ENCODE peak calls at places on chromosomes 16 and 17, in seven cellular contexts. F is transverse colon, W is stomach, V is sigmoid colon, S is tibial nerve, B is suprapubic skin, A is GM12878. I is an unnamed sample. For H3K27me3, the result is how much of the 10 kb centered on the place peaks cover.

GRCh38 chr17:54968954-54969400 is 412 bp downstream of the STXBP4 start:
- DNase-seq in F (peak), W (no peak), V (peak), S (no peak), B (no peak), A (no peak), I (no peak)

GRCh38 chr17:68036304-68037147 is 991 bp downstream of the KPNA2 start:
- DNase-seq in F (no peak), W (no peak), V (no peak), S (no peak), B (no peak), A (no peak), I (no peak)

GRCh38 chr16:66695935-66696668 is 441 bp downstream of the CMTM4 start:
- DNase-seq in F (peak), W (peak), V (peak), S (no peak), B (peak), A (no peak), I (peak)

GRCh38 chr17:73323622-73324455 is 12.0 kb upstream of the CDC42EP4 start:
- DNase-seq in F (no peak), W (no peak), V (no peak), S (peak), B (peak), A (no peak), I (no peak)

GRCh38 chr17:42980766-42981397 is 517 bp downstream of the RUNDC1 start:
- DNase-seq in F (peak), W (peak), V (peak), S (no peak), B (no peak), A (peak), I (peak)

GRCh38 chr17:40859536-40859935 is 7.5 kb downstream of the KRT12 start:
- DNase-seq in F (peak), W (no peak), V (no peak), S (no peak), B (no peak), A (no peak), I (no peak)

GRCh38 chr17:8793649-8794048 is 5.5 kb downstream of the MFSD6L start:
- DNase-seq in F (no peak), W (no peak), V (no peak), S (no peak), B (no peak), A (no peak), I (no peak)

GRCh38 chr16:85460983-85461813 is 151.9 kb upstream of the GSE1 start:
- DNase-seq in F (no peak), W (no peak), V (no peak), S (no peak), B (no peak), A (no peak), I (peak)

GRCh38 chr16:74844041-74844826 is 69.6 kb upstream of the FA2H start:
- DNase-seq in F (no peak), W (no peak), V (no peak), S (no peak), B (no peak), A (no peak), I (no peak)

GRCh38 chr17:57481901-57482300 is 225.6 kb downstream of the MSI2 start:
- DNase-seq in F (no peak), W (no peak), V (no peak), S (no peak), B (no peak), A (no peak), I (no peak)

GRCh38 chr17:82787081-82787848 is 35.4 kb downstream of the TBCD start:
- DNase-seq in F (peak), W (no peak), V (peak), S (no peak), B (peak), A (no peak), I (peak)

GRCh38 chr17:9226130-9226793 is 205.0 kb downstream of the NTN1 start:
- DNase-seq in F (no peak), W (no peak), V (peak), S (no peak), B (peak), A (no peak), I (no peak)

GRCh38 chr16:84198401-84198800 is 7.4 kb downstream of the ADAD2 start:
- DNase-seq in F (no peak), W (no peak), V (no peak), S (peak), B (no peak), A (no peak), I (no peak)

GRCh38 chr16:85206472-85207356 is 94.4 kb upstream of the CIBAR2 start:
- DNase-seq in F (peak), W (peak), V (peak), S (no peak), B (no peak), A (no peak), I (peak)

GRCh38 chr17:75683467-75684041 is 16.4 kb downstream of the SAP30BP start:
- DNase-seq in F (no peak), W (peak), V (no peak), S (no peak), B (no peak), A (no peak), I (no peak)

GRCh38 chr17:42354956-42355843 is 33.0 kb downstream of the STAT3 start:
- DNase-seq in F (no peak), W (no peak), V (no peak), S (no peak), B (no peak), A (no peak), I (no peak)

GRCh38 chr17:17191346-17191792 is 14.8 kb downstream of the PLD6 start:
- DNase-seq in F (no peak), W (no peak), V (peak), S (no peak), B (no peak), A (no peak), I (peak)

GRCh38 chr17:15954222-15954621 is 9.3 kb downstream of the ADORA2B start:
- DNase-seq in F (no peak), W (no peak), V (peak), S (no peak), B (peak), A (no peak), I (peak)

GRCh38 chr17:62802531-62803205 is 5.4 kb downstream of the MARCHF10 start:
- DNase-seq in F (no peak), W (no peak), V (no peak), S (no peak), B (no peak), A (no peak), I (no peak)

GRCh38 chr17:48048321-48049140 is at the start of gene NFE2L1:
- DNase-seq in F (peak), W (peak), V (peak), S (peak), B (peak), A (peak), I (peak)

GRCh38 chr17:77131919-77132318 is 8.8 kb upstream of the SEC14L1 start:
- DNase-seq in F (no peak), W (peak), V (no peak), S (no peak), B (no peak), A (no peak), I (no peak)

GRCh38 chr16:2514333-2515179 is 804 bp downstream of the ATP6V0C start:
- DNase-seq in F (no peak), W (peak), V (peak), S (no peak), B (peak), A (no peak), I (peak)

GRCh38 chr16:3754304-3754703 is 37.0 kb upstream of the TRAP1 start:
- DNase-seq in F (no peak), W (no peak), V (no peak), S (no peak), B (no peak), A (no peak), I (no peak)

GRCh38 chr16:26348095-26348494 is 656.3 kb downstream of the HS3ST4 start:
- DNase-seq in F (no peak), W (no peak), V (no peak), S (no peak), B (no peak), A (no peak), I (no peak)

GRCh38 chr17:1490643-1491405 is 1.7 kb downstream of the MYO1C start:
- DNase-seq in F (peak), W (peak), V (peak), S (no peak), B (peak), A (no peak), I (peak)

GRCh38 chr17:42906772-42907171 is 6.2 kb downstream of the G6PC1 start:
- DNase-seq in F (no peak), W (no peak), V (no peak), S (no peak), B (no peak), A (no peak), I (no peak)

GRCh38 chr17:5115673-5116651 is at the start of gene USP6:
- DNase-seq in F (no peak), W (no peak), V (no peak), S (no peak), B (peak), A (no peak), I (no peak)

GRCh38 chr17:14919049-14919545 is 346.0 kb downstream of the PMP22 start:
- DNase-seq in F (no peak), W (no peak), V (no peak), S (no peak), B (no peak), A (no peak), I (no peak)

GRCh38 chr16:83971165-83972130 is 3.4 kb downstream of the NECAB2 start:
- DNase-seq in F (no peak), W (no peak), V (no peak), S (no peak), B (peak), A (no peak), I (no peak)

GRCh38 chr16:86495756-86496261 is 14.5 kb upstream of the FOXF1 start:
- DNase-seq in F (no peak), W (no peak), V (peak), S (no peak), B (no peak), A (no peak), I (no peak)

GRCh38 chr17:41521574-41522261 is 3.0 kb upstream of the KRT15 start:
- DNase-seq in F (peak), W (peak), V (no peak), S (no peak), B (no peak), A (no peak), I (peak)

GRCh38 chr16:83356266-83356665 is 451.5 kb upstream of the HSBP1 start:
- DNase-seq in F (no peak), W (no peak), V (no peak), S (peak), B (no peak), A (no peak), I (no peak)

GRCh38 chr16:89917773-89918452 is 749 bp upstream of the MC1R start:
- DNase-seq in F (peak), W (peak), V (peak), S (no peak), B (peak), A (peak), I (peak)

GRCh38 chr16:50388491-50388890 is 19.7 kb upstream of the BRD7 start:
- DNase-seq in F (no peak), W (no peak), V (no peak), S (no peak), B (no peak), A (no peak), I (no peak)

GRCh38 chr16:23149267-23149992 is at the start of gene USP31:
- DNase-seq in F (peak), W (peak), V (peak), S (peak), B (peak), A (peak), I (peak)

GRCh38 chr16:15054357-15055140 is 1.3 kb downstream of the NTAN1 start:
- DNase-seq in F (no peak), W (no peak), V (no peak), S (no peak), B (no peak), A (no peak), I (no peak)

GRCh38 chr16:54927125-54928015 is 3.3 kb upstream of the IRX5 start:
- DNase-seq in F (no peak), W (no peak), V (no peak), S (no peak), B (no peak), A (no peak), I (no peak)

DNA sequence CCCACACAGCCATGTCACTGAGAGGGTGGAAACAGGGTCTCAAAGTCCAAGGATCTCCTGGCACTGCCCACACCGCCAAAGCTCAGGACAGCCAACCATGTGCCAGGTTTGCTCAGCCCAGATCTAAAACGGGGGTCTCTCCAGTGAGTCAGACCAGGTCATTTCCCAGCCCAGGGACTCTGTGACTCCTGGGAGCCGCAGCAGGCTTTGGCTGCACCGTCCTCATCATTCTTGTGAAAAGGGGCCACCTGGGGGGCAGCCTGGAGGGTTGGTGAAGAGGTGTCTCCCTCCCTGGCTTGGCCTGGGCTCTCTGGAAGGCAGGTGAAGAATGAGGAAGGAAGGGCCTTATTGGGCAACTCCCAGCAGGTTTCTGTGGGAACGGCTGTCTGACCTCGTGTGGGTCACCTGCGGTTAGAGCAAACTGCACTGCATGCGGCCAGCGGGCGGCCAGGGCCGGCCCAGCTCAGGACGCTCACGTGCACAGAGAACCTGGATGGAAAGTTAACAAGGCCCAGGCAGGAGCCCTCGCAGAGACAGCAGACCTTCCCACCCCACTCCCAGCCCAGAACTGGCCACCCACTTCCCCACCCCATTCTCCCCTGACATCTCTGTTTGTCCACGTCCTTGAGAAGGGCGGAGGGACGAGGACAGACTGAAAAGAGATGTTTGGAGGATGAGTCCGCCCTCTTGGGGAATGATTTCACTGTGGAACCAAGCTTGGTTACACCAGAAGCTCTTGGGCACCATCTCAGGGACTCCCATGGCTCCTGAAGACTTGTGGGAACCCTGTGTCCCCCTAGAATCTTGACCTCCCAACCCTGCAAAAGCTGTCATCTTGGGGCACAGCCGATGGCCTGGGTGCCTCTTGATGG is 25.6 kb upstream of the LITAF start:
- DNase-seq in F (peak), W (peak), V (no peak), S (no peak), B (no peak), A (no peak), I (peak)
- TF ChIP-seq EP300 in F (no peak), W (no peak), V (no peak), S (peak), B (no peak), A (no peak), I (no peak)

DNA sequence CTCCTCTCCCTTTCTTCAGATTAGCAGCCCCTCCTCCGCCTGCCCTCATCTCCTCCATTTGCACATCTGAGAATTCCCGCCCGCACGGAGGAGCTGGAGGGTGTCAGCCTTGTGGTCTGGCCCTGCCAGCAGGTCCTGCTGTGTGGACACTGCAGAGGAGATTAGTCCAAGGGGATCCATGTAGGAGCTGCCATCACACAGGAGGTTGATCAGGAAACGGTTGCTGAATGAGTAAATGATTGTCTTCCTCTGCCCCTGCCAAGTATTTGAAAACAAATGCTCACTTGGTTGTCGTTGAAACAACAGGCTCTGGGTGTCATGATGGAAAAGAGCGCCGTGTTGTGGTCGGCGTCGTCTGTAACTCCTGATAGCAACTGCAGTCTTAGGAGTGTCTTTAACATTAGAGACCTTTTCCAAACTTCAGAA is 63.8 kb upstream of the CHMP6 start:
- DNase-seq in F (no peak), W (no peak), V (peak), S (no peak), B (no peak), A (no peak), I (no peak)
- H3K27me3 ChIP-seq in F (under half), W (under half), V (under half), S (under half), B (under half), A (under half), I (under half)

DNA sequence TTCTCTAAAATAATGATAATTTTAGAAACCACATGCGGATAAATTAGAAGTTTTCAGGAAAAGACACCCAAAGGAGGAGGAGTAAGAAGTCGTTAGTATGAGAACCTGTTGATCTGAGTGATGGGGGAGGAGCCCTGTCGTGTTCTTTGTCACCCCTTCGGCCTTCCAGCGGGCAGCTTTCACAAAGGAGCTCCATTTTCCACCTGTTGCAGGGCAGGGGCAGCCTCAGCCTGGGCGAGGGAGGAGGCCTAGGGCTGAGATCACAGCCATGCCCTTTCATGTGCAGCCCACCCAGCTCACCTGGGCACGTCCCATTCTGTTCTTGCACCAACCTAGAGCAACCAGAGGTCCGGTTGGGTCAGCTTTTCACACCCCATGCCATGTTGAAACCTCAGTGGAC is 5.3 kb downstream of the DUSP14 start:
- DNase-seq in F (no peak), W (no peak), V (no peak), S (no peak), B (no peak), A (no peak), I (no peak)
- TF ChIP-seq POLR2A in F (no peak), W (no peak), V (no peak), S (no peak), B (no peak), A (no peak), I (no peak)

GRCh38 chr16:21980032-21980431 is 20.9 kb downstream of the PDZD9 start:
- DNase-seq in F (no peak), W (no peak), V (no peak), S (no peak), B (no peak), A (no peak), I (no peak)
- TF ChIP-seq EP300 in F (no peak), W (no peak), V (no peak), S (no peak), B (no peak), A (no peak), I (no peak)

DNA sequence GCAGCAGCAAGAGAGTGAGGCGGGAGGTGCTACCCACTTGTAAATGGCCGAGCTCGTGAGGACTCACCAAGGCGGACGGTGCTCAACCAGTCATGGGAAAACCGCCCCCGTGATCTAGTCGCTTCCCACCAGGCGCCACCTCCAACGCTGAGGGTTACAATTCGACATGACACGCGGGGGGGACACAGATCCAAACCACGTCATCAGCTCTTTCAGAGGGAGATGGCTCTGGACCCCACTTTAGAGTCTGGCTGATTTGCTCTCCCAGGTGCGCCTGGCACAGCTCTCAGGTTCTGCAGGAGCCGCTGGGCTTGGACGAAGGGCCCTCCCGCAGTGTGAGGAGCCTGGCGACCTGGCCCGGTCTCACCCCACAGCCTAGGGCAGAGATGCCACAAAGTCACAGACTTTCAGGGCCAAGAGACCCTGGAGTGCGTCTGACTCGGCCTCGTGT is 21.1 kb upstream of the DOC2B start:
- DNase-seq in F (no peak), W (no peak), V (peak), S (no peak), B (no peak), A (no peak), I (no peak)
- H3K27me3 ChIP-seq in F (under half), W (under half), V (under half), S (under half), B (under half), A (under half), I (under half)

GRCh38 chr17:44197107-44197506 is 2.6 kb downstream of the ATXN7L3 start:
- DNase-seq in F (no peak), W (no peak), V (no peak), S (no peak), B (peak), A (no peak), I (no peak)

GRCh38 chr17:44198721-44199552 is 747 bp downstream of the ATXN7L3 start:
- DNase-seq in F (peak), W (peak), V (peak), S (no peak), B (peak), A (no peak), I (peak)

GRCh38 chr17:44197980-44198720 is 1.5 kb downstream of the ATXN7L3 start:
- DNase-seq in F (peak), W (no peak), V (no peak), S (peak), B (peak), A (no peak), I (no peak)

GRCh38 chr17:44200478-44201155 is 933 bp upstream of the ATXN7L3 start:
- DNase-seq in F (peak), W (no peak), V (no peak), S (no peak), B (no peak), A (no peak), I (no peak)

GRCh38 chr17:44199553-44200477 is at the start of gene ATXN7L3:
- DNase-seq in F (peak), W (peak), V (peak), S (peak), B (peak), A (peak), I (peak)
- TF ChIP-seq POLR2A in F (no peak), W (no peak), V (no peak), S (no peak), B (no peak), A (peak), I (no peak)

DNA sequence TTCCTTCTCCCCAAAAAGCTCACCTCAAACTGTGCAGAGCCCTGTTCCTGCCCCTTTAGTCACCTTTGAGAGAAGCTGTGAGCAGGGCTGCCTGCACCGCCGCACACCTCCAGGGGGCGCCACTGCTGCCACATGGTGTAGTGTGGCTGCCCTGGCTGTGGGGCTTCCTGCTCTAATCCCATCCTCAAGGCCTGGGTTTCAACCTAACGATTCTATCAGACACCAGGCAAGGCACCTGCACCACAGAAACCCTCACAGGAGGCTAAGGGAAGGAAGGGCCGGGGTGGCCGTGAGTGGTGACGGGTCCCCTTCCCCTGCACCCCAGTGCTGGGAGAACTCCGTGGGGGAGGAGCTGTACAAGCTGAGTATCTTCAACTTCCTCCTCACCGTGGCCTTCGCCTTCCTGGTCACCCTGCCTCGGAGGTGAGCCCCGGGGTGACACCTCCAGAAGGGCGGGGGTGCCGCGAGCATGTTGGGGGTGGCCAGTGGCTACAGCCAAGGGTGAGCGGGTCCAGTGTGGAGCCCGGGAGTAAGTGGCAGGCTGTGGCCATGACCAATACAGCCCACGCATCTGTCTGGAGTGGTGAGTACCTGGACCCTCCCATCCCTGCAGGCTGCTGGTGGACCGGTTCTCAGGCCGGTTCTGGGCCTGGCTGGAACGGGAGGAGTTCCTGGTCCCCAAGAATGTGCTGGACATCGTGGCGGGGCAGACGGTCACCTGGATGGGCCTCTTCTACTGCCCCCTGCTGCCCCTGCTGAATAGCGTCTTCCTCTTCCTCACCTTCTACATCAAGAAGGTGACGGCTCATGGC is 7.0 kb downstream of the TMC8 start:
- DNase-seq in F (peak), W (no peak), V (no peak), S (no peak), B (no peak), A (no peak), I (peak)
- TF ChIP-seq EP300 in F (no peak), W (no peak), V (no peak), S (no peak), B (no peak), A (no peak), I (no peak)

I was measured in upper lobe of left lung.